ENCODE peak calls at places on chromosomes 12 and 14, in seven cellular contexts. E, C, K, R, B, J and T are unnamed samples.

GRCh38 chr14:23061995-23062394 is 4.7 kb upstream of the CDH24 start:
- DNase-seq in E (no peak), C (peak; percentile 96), K (no peak), R (peak; percentile 75), B (peak; percentile 88), J (no peak), T (peak; percentile 87)

GRCh38 chr12:51798507-51798906 is 50.0 kb downstream of the FIGNL2 start:
- DNase-seq in E (no peak), C (no peak), K (no peak), R (no peak), B (no peak), J (no peak), T (no peak)

GRCh38 chr12:109795023-109795422 is 38.2 kb downstream of the TRPV4 start:
- DNase-seq in E (no peak), C (peak; percentile 65), K (no peak), R (no peak), B (no peak), J (no peak), T (no peak)

GRCh38 chr12:130546494-130546893 is 169.6 kb downstream of the RIMBP2 start:
- DNase-seq in E (no peak), C (no peak), K (no peak), R (no peak), B (no peak), J (no peak), T (no peak)

GRCh38 chr12:127060933-127061332 is 1206.0 kb upstream of the TMEM132C start:
- DNase-seq in E (no peak), C (no peak), K (no peak), R (no peak), B (no peak), J (no peak), T (no peak)

GRCh38 chr12:55996201-55996714 is 818 bp upstream of the SUOX start:
- DNase-seq in E (no peak), C (peak; percentile 52), K (no peak), R (peak; percentile 73), B (no peak), J (peak; percentile 72), T (no peak)

GRCh38 chr14:74019408-74019714 is 212 bp downstream of the BBOF1 start:
- DNase-seq in E (no peak), C (no peak), K (no peak), R (no peak), B (no peak), J (no peak), T (no peak)

GRCh38 chr14:97306785-97307246 is 509.6 kb downstream of the VRK1 start:
- DNase-seq in E (no peak), C (no peak), K (no peak), R (no peak), B (no peak), J (no peak), T (no peak)

GRCh38 chr14:55585854-55586253 is 5.8 kb downstream of the KTN1 start:
- DNase-seq in E (no peak), C (no peak), K (no peak), R (no peak), B (no peak), J (no peak), T (no peak)

GRCh38 chr14:74655597-74656389 is 43.8 kb upstream of the LTBP2 start:
- DNase-seq in E (no peak), C (peak; percentile 32), K (no peak), R (no peak), B (no peak), J (no peak), T (no peak)

GRCh38 chr14:22650046-22650739 is 6.0 kb upstream of the OR6J1 start:
- DNase-seq in E (no peak), C (no peak), K (no peak), R (no peak), B (no peak), J (no peak), T (no peak)

GRCh38 chr12:85277900-85278597 is 2.0 kb upstream of the ALX1 start:
- DNase-seq in E (no peak), C (no peak), K (no peak), R (peak; percentile 36), B (no peak), J (no peak), T (no peak)

GRCh38 chr12:120013659-120014380 is 24.8 kb downstream of the BICDL1 start:
- DNase-seq in E (no peak), C (no peak), K (no peak), R (no peak), B (no peak), J (no peak), T (no peak)

GRCh38 chr14:73780391-73780790 is 66.2 kb upstream of the PNMA1 start:
- DNase-seq in E (no peak), C (no peak), K (no peak), R (no peak), B (no peak), J (no peak), T (no peak)

GRCh38 chr12:99253068-99253467 is 394.5 kb upstream of the GARIN6 start:
- DNase-seq in E (no peak), C (no peak), K (no peak), R (no peak), B (no peak), J (no peak), T (no peak)

GRCh38 chr12:107248187-107248586 is 154.8 kb upstream of the CRY1 start:
- DNase-seq in E (no peak), C (no peak), K (no peak), R (no peak), B (no peak), J (no peak), T (no peak)

GRCh38 chr12:28340261-28340660 is 150.0 kb downstream of the CCDC91 start:
- DNase-seq in E (no peak), C (peak; percentile 52), K (no peak), R (no peak), B (no peak), J (no peak), T (no peak)

GRCh38 chr12:57278465-57279453 is 27.8 kb upstream of the STAC3 start:
- DNase-seq in E (no peak), C (no peak), K (no peak), R (no peak), B (no peak), J (no peak), T (no peak)

GRCh38 chr14:102584871-102585869 is 7.3 kb upstream of the RCOR1 start:
- DNase-seq in E (no peak), C (no peak), K (no peak), R (no peak), B (no peak), J (peak; percentile 50), T (peak; percentile 83)

GRCh38 chr12:12804432-12804886 is 8.7 kb upstream of the DDX47 start:
- DNase-seq in E (no peak), C (peak; percentile 79), K (no peak), R (no peak), B (no peak), J (no peak), T (peak; percentile 35)

GRCh38 chr14:59377991-59378720 is 87.0 kb downstream of the GPR135 start:
- DNase-seq in E (no peak), C (no peak), K (no peak), R (no peak), B (no peak), J (no peak), T (no peak)

GRCh38 chr12:46468159-46468558 is 95.6 kb upstream of the SLC38A2 start:
- DNase-seq in E (peak; percentile 42), C (peak; percentile 44), K (no peak), R (peak; percentile 25), B (no peak), J (peak; percentile 32), T (no peak)

GRCh38 chr12:47547077-47547476 is 158.8 kb downstream of the RPAP3 start:
- DNase-seq in E (no peak), C (peak; percentile 56), K (no peak), R (no peak), B (no peak), J (no peak), T (no peak)
- TF ChIP-seq CTCF in E (no peak), C (peak; percentile 76), K (peak; percentile 62), R (no peak), B (no peak), J (no peak), T (peak; percentile 57)

DNA sequence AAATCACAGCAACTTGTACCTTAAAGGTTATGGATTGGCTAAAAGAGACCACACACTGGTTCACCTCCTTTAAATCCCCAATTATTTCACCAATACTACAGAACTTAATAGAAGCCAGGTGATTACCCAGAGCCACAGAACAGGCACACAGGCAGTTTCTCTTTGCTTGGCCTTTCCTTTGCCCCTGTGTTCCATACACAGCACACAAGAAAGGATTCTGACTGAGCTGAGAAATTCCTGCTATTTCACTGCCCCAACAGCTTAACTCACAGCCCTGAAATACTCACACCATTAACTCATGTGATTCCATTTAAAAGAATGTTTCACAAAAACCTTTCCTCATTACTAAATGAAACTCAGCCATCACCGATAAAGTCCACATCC is 133.6 kb downstream of the MED13L start:
- DNase-seq in E (no peak), C (peak; percentile 59), K (no peak), R (no peak), B (no peak), J (no peak), T (no peak)
- H3K4me3 ChIP-seq in E (no peak overlapping the region), C (no peak overlapping the region), K (peak overlapping the region; percentile 12), R (no peak overlapping the region), B (no peak overlapping the region), J (no peak overlapping the region), T (no peak overlapping the region)

DNA sequence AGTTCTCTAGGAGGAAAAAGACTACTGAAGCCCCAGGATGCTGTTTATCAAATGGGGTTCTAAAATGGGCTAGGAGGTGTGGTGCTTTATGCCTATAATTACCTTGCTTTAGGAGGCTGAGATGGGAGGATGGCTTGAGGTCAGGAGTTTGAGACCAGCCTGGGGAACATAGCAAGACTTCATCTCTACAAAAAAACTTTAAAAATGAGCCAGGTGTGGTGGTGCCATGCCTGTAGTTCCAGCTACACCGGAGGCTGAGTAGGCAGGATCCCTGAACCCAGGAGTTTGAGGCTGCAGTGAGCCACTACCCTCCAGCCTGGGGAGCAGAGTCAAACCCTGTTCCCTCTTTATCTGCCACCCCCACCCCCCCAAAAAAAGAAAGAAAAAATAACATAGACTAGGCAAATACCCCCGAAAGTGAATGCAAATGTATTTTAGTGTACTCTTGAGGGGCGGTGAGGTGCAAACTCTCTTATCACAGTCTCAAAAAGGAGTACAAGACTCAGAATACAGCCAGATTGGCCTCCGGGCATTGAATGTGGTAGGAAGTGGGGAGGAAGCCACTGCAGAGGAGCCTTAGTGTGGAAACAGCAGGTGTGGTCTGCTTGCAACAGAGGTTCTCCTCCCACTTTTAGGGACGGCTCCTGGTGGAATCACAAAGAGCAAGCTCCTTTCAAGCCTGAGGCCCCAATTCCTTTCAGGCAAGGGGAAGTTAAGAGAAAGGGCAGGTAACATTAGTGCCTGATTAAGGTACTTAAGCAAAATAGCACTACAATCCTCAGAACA is 23.5 kb upstream of the SLC2A3 start:
- DNase-seq in E (no peak), C (no peak), K (peak; percentile 87), R (no peak), B (no peak), J (peak; percentile 31), T (peak; percentile 51)
- H3K27ac ChIP-seq in E (peak overlapping the region; percentile 79), C (peak overlapping the region; percentile 78), K (peak overlapping the region; percentile 65), R (peak overlapping the region; percentile 60), B (peak overlapping the region; percentile 72), J (peak overlapping the region; percentile 66), T (peak overlapping the region; percentile 27)

GRCh38 chr12:77725611-77726010 is 105.1 kb upstream of the NAV3 start:
- DNase-seq in E (no peak), C (peak; percentile 92), K (no peak), R (no peak), B (no peak), J (no peak), T (no peak)

GRCh38 chr12:77724367-77724957 is 106.2 kb upstream of the NAV3 start:
- DNase-seq in E (no peak), C (peak; percentile 48), K (no peak), R (no peak), B (no peak), J (no peak), T (no peak)

GRCh38 chr12:77723308-77723707 is 107.4 kb upstream of the NAV3 start:
- DNase-seq in E (no peak), C (no peak), K (no peak), R (no peak), B (no peak), J (no peak), T (no peak)

GRCh38 chr12:77720258-77720657 is 110.4 kb upstream of the NAV3 start:
- DNase-seq in E (no peak), C (no peak), K (no peak), R (no peak), B (no peak), J (no peak), T (no peak)
- TF ChIP-seq CTCF in E (no peak), C (peak; percentile 58), K (peak; percentile 26), R (no peak), B (no peak), J (no peak), T (peak; percentile 10)